ENCODE peak calls at places on chromosomes 7 and 10, in eight cellular contexts. W, K, H, V, R, T, L and S are unnamed samples.

GRCh38 chr7:6028563-6028962 is 2.6 kb upstream of the ANKRD61 start:
- DNase-seq in W (no peak), K (no peak), H (no peak), V (no peak), R (no peak), T (no peak), L (no peak), S (no peak)

GRCh38 chr10:77318739-77319138 is 318.9 kb downstream of the KCNMA1 start:
- DNase-seq in W (no peak), K (no peak), H (no peak), V (no peak), R (no peak), T (no peak), L (no peak), S (no peak)

GRCh38 chr7:111198255-111198654 is 107.3 kb downstream of the LRRN3 start:
- DNase-seq in W (no peak), K (no peak), H (no peak), V (peak), R (no peak), T (no peak), L (no peak), S (no peak)

GRCh38 chr10:44206127-44206818 is 178.6 kb downstream of the CXCL12 start:
- DNase-seq in W (no peak), K (no peak), H (no peak), V (no peak), R (peak), T (no peak), L (no peak), S (no peak)

GRCh38 chr10:510415-510881 is 179.0 kb downstream of the DIP2C start:
- DNase-seq in W (no peak), K (no peak), H (no peak), V (no peak), R (peak), T (no peak), L (no peak), S (no peak)

GRCh38 chr7:134140889-134141867 is 14.0 kb downstream of the LRGUK start:
- DNase-seq in W (peak), K (peak), H (peak), V (peak), R (peak), T (no peak), L (peak), S (peak)

GRCh38 chr10:118868618-118869017 is 113.8 kb upstream of the CACUL1 start:
- DNase-seq in W (no peak), K (no peak), H (no peak), V (no peak), R (no peak), T (no peak), L (peak), S (no peak)

GRCh38 chr10:122510326-122510725 is 49.0 kb downstream of the HTRA1 start:
- DNase-seq in W (no peak), K (no peak), H (no peak), V (no peak), R (no peak), T (no peak), L (no peak), S (no peak)

GRCh38 chr7:25908154-25908948 is 243.6 kb upstream of the NFE2L3 start:
- DNase-seq in W (no peak), K (no peak), H (no peak), V (no peak), R (no peak), T (no peak), L (no peak), S (no peak)

GRCh38 chr10:129063877-129064276 is 403.2 kb upstream of the MGMT start:
- DNase-seq in W (no peak), K (no peak), H (no peak), V (no peak), R (no peak), T (no peak), L (no peak), S (no peak)

GRCh38 chr7:16535500-16535899 is 8.9 kb downstream of the LRRC72 start:
- DNase-seq in W (no peak), K (no peak), H (no peak), V (no peak), R (no peak), T (no peak), L (no peak), S (no peak)

GRCh38 chr10:70331486-70332268 is 47.9 kb upstream of the NPFFR1 start:
- DNase-seq in W (peak), K (peak), H (no peak), V (peak), R (peak), T (no peak), L (no peak), S (peak)

GRCh38 chr10:12811725-12812310 is 189.7 kb downstream of the CCDC3 start:
- DNase-seq in W (no peak), K (no peak), H (no peak), V (no peak), R (no peak), T (no peak), L (no peak), S (no peak)

GRCh38 chr7:140316165-140316661 is 82.1 kb downstream of the SLC37A3 start:
- DNase-seq in W (no peak), K (peak), H (no peak), V (no peak), R (peak), T (no peak), L (peak), S (no peak)

GRCh38 chr10:117574546-117575146 is 32.1 kb downstream of the EMX2 start:
- DNase-seq in W (no peak), K (no peak), H (no peak), V (no peak), R (no peak), T (no peak), L (no peak), S (no peak)

GRCh38 chr10:114043532-114044250 is at the start of gene ADRB1:
- DNase-seq in W (peak), K (peak), H (peak), V (peak), R (peak), T (peak), L (peak), S (no peak)

GRCh38 chr10:33215154-33215553 is 119.3 kb downstream of the NRP1 start:
- DNase-seq in W (no peak), K (no peak), H (no peak), V (no peak), R (no peak), T (no peak), L (no peak), S (no peak)

GRCh38 chr7:67380858-67381257 is 384.2 kb downstream of the TYW1 start:
- DNase-seq in W (no peak), K (no peak), H (no peak), V (no peak), R (no peak), T (no peak), L (no peak), S (no peak)

GRCh38 chr7:43038229-43038628 is 74.2 kb upstream of the HECW1 start:
- DNase-seq in W (no peak), K (no peak), H (no peak), V (no peak), R (no peak), T (no peak), L (no peak), S (no peak)

GRCh38 chr7:144255471-144255897 is 9.1 kb downstream of the OR2A7 start:
- DNase-seq in W (no peak), K (no peak), H (no peak), V (no peak), R (no peak), T (no peak), L (no peak), S (no peak)

GRCh38 chr7:82105463-82105862 is 335.6 kb upstream of the HGF start:
- DNase-seq in W (no peak), K (no peak), H (no peak), V (no peak), R (no peak), T (no peak), L (no peak), S (no peak)

GRCh38 chr10:92328999-92329398 is 38.0 kb downstream of the MARCHF5 start:
- DNase-seq in W (no peak), K (no peak), H (no peak), V (no peak), R (no peak), T (no peak), L (no peak), S (no peak)